ENCODE peak calls at places on chromosomes 13 and 19, in six cellular contexts. One of them, this sample, is unnamed.

GRCh38 chr13:97179501-97179900 is 42.6 kb upstream of the MBNL2 start:
- DNase-seq in tibial nerve: no peak
- DNase-seq in heart left ventricle: no peak
- DNase-seq in RWPE1: no peak
- DNase-seq in dorsolateral prefrontal cortex: no peak
- DNase-seq in ovary: no peak
- DNase-seq in this sample: no peak

GRCh38 chr19:16919496-16919895 is 30.7 kb downstream of the F2RL3 start:
- DNase-seq in tibial nerve: no peak
- DNase-seq in heart left ventricle: no peak
- DNase-seq in RWPE1: no peak
- DNase-seq in dorsolateral prefrontal cortex: no peak
- DNase-seq in ovary: no peak
- DNase-seq in this sample: no peak

GRCh38 chr19:30731596-30731995 is 359.4 kb downstream of the ZNF536 start:
- DNase-seq in tibial nerve: no peak
- DNase-seq in heart left ventricle: no peak
- DNase-seq in RWPE1: no peak
- DNase-seq in dorsolateral prefrontal cortex: no peak
- DNase-seq in ovary: no peak
- DNase-seq in this sample: no peak

GRCh38 chr19:3554254-3555083 is 2.9 kb downstream of the MFSD12 start:
- DNase-seq in tibial nerve: no peak
- DNase-seq in heart left ventricle: no peak
- DNase-seq in RWPE1: no peak
- DNase-seq in dorsolateral prefrontal cortex: no peak
- DNase-seq in ovary: peak; percentile 21
- DNase-seq in this sample: peak; percentile 71

GRCh38 chr19:35557539-35558399 is 5.7 kb downstream of the ATP4A start:
- DNase-seq in tibial nerve: no peak
- DNase-seq in heart left ventricle: peak; percentile 70
- DNase-seq in RWPE1: peak; percentile 40
- DNase-seq in dorsolateral prefrontal cortex: no peak
- DNase-seq in ovary: peak; percentile 73
- DNase-seq in this sample: no peak

GRCh38 chr19:51740356-51740755 is 11.3 kb downstream of the FPR1 start:
- DNase-seq in tibial nerve: no peak
- DNase-seq in heart left ventricle: no peak
- DNase-seq in RWPE1: no peak
- DNase-seq in dorsolateral prefrontal cortex: no peak
- DNase-seq in ovary: no peak
- DNase-seq in this sample: no peak

GRCh38 chr13:114112826-114113322 is 19.5 kb downstream of the RASA3 start:
- DNase-seq in tibial nerve: peak; percentile 8
- DNase-seq in heart left ventricle: peak; percentile 24
- DNase-seq in RWPE1: no peak
- DNase-seq in dorsolateral prefrontal cortex: peak; percentile 15
- DNase-seq in ovary: no peak
- DNase-seq in this sample: peak; percentile 28

GRCh38 chr19:54549224-54549623 is 24.4 kb upstream of the LILRA2 start:
- DNase-seq in tibial nerve: no peak
- DNase-seq in heart left ventricle: no peak
- DNase-seq in RWPE1: no peak
- DNase-seq in dorsolateral prefrontal cortex: no peak
- DNase-seq in ovary: no peak
- DNase-seq in this sample: no peak

GRCh38 chr19:29528946-29529645 is 3.3 kb downstream of the VSTM2B start:
- DNase-seq in tibial nerve: no peak
- DNase-seq in heart left ventricle: peak; percentile 17
- DNase-seq in RWPE1: no peak
- DNase-seq in dorsolateral prefrontal cortex: peak; percentile 33
- DNase-seq in ovary: no peak
- DNase-seq in this sample: no peak

GRCh38 chr13:40146063-40146462 is 490.6 kb downstream of the COG6 start:
- DNase-seq in tibial nerve: no peak
- DNase-seq in heart left ventricle: no peak
- DNase-seq in RWPE1: no peak
- DNase-seq in dorsolateral prefrontal cortex: no peak
- DNase-seq in ovary: no peak
- DNase-seq in this sample: no peak
- TF ChIP-seq CTCF in tibial nerve: no peak
- TF ChIP-seq CTCF in heart left ventricle: no peak
- TF ChIP-seq CTCF in RWPE1: no peak
- TF ChIP-seq CTCF in dorsolateral prefrontal cortex: no peak
- TF ChIP-seq CTCF in ovary: no peak
- TF ChIP-seq CTCF in this sample: no peak

DNA sequence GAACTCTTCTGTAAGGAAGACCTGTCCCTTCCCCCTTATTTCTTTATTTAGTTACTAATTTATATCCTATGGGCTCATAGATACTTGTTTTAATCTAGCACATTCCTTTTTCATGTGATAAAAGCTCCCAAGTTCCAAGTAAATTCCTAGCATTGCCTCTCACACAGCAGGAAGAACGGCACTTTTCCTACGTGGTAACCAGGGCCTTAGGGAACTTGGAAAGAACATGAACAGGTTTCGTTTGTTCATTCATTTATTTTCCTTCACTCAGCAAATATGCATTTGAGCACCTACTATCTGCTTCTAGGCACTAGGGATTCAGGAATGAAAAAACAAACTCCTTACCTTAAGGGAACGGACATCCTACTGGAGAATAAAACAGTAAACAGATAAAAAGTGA is 125.1 kb downstream of the SIPA1L3 start:
- DNase-seq in tibial nerve: no peak
- DNase-seq in heart left ventricle: no peak
- DNase-seq in RWPE1: no peak
- DNase-seq in dorsolateral prefrontal cortex: no peak
- DNase-seq in ovary: no peak
- DNase-seq in this sample: no peak
- H3K27ac ChIP-seq in tibial nerve: no peak overlapping the region
- H3K27ac ChIP-seq in heart left ventricle: no peak overlapping the region
- H3K27ac ChIP-seq in RWPE1: no peak overlapping the region
- H3K27ac ChIP-seq in dorsolateral prefrontal cortex: no peak overlapping the region
- H3K27ac ChIP-seq in ovary: no peak overlapping the region
- H3K27ac ChIP-seq in this sample: no peak overlapping the region

GRCh38 chr19:27777726-27778125 is 1435.2 kb downstream of the UQCRFS1 start:
- DNase-seq in tibial nerve: no peak
- DNase-seq in heart left ventricle: no peak
- DNase-seq in RWPE1: no peak
- DNase-seq in dorsolateral prefrontal cortex: no peak
- DNase-seq in ovary: no peak
- DNase-seq in this sample: no peak
- TF ChIP-seq CTCF in tibial nerve: no peak
- TF ChIP-seq CTCF in heart left ventricle: no peak
- TF ChIP-seq CTCF in RWPE1: no peak
- TF ChIP-seq CTCF in dorsolateral prefrontal cortex: no peak
- TF ChIP-seq CTCF in ovary: no peak
- TF ChIP-seq CTCF in this sample: no peak

DNA sequence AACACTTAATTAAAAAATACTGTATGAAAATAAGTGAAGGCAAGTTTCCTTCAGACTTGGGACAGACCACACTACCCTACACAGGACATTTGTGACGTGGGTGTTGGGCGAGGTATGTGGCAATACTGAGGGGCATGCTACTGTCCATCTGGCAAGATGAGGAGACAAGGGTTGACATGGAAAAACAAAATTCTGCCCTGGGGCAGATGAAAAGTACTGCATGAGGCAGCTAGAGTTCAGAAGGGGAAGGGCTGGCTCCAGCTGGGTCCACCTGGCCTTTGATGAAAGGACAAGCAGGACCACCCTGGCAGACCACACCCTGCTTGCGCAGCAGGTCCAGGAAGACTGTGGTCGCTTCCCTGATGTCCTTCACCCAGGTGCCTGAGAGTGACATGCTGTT is 43.2 kb downstream of the LATS2 start:
- DNase-seq in tibial nerve: no peak
- DNase-seq in heart left ventricle: no peak
- DNase-seq in RWPE1: no peak
- DNase-seq in dorsolateral prefrontal cortex: no peak
- DNase-seq in ovary: no peak
- DNase-seq in this sample: no peak
- H3K27ac ChIP-seq in tibial nerve: no peak overlapping the region
- H3K27ac ChIP-seq in heart left ventricle: no peak overlapping the region
- H3K27ac ChIP-seq in RWPE1: peak overlapping the region; percentile 67
- H3K27ac ChIP-seq in dorsolateral prefrontal cortex: no peak overlapping the region
- H3K27ac ChIP-seq in ovary: no peak overlapping the region
- H3K27ac ChIP-seq in this sample: no peak overlapping the region

GRCh38 chr13:37047032-37047431 is 12.5 kb downstream of the SUPT20H start:
- DNase-seq in tibial nerve: no peak
- DNase-seq in heart left ventricle: no peak
- DNase-seq in RWPE1: no peak
- DNase-seq in dorsolateral prefrontal cortex: no peak
- DNase-seq in ovary: no peak
- DNase-seq in this sample: no peak

GRCh38 chr13:37046062-37046461 is 13.4 kb downstream of the SUPT20H start:
- DNase-seq in tibial nerve: no peak
- DNase-seq in heart left ventricle: no peak
- DNase-seq in RWPE1: no peak
- DNase-seq in dorsolateral prefrontal cortex: no peak
- DNase-seq in ovary: no peak
- DNase-seq in this sample: no peak

GRCh38 chr13:37047846-37048245 is 11.6 kb downstream of the SUPT20H start:
- DNase-seq in tibial nerve: no peak
- DNase-seq in heart left ventricle: no peak
- DNase-seq in RWPE1: no peak
- DNase-seq in dorsolateral prefrontal cortex: no peak
- DNase-seq in ovary: no peak
- DNase-seq in this sample: no peak

GRCh38 chr13:37049810-37050209 is 9.7 kb downstream of the SUPT20H start:
- DNase-seq in tibial nerve: no peak
- DNase-seq in heart left ventricle: no peak
- DNase-seq in RWPE1: no peak
- DNase-seq in dorsolateral prefrontal cortex: no peak
- DNase-seq in ovary: no peak
- DNase-seq in this sample: no peak
- TF ChIP-seq CTCF in tibial nerve: no peak
- TF ChIP-seq CTCF in heart left ventricle: no peak
- TF ChIP-seq CTCF in RWPE1: no peak
- TF ChIP-seq CTCF in dorsolateral prefrontal cortex: no peak
- TF ChIP-seq CTCF in ovary: no peak
- TF ChIP-seq CTCF in this sample: no peak

This sample was measured in CD4-positive, alpha-beta T cell.